ENCODE peak calls at places on chromosomes 5 and 9, in eight cellular contexts. S, E, K, Z, C, B, U and D are unnamed samples.
A peak's percentile ranks its signal among the peaks of the same experiment; 100 is the strongest.

GRCh38 chr9:127509955-127510299 is 58.6 kb downstream of the LRSAM1 start:
- DNase-seq in K (no peak), E (no peak), Z (no peak), C (no peak), U (peak; percentile 79), S (no peak), B (no peak), D (no peak)

GRCh38 chr9:93672622-93673270 is 96.4 kb downstream of the PHF2 start:
- DNase-seq in Z (no peak), U (no peak), E (no peak), K (no peak), C (no peak), B (peak; percentile 14), S (peak; percentile 8), D (no peak)

GRCh38 chr9:4541848-4542247 is 51.6 kb downstream of the SLC1A1 start:
- DNase-seq in S (no peak), K (no peak), U (no peak), B (no peak), Z (no peak), C (no peak), E (no peak), D (no peak)

GRCh38 chr5:143445726-143446125 is 42.2 kb upstream of the NR3C1 start:
- DNase-seq in U (no peak), S (no peak), Z (no peak), B (no peak), C (no peak), K (no peak), E (no peak), D (no peak)

GRCh38 chr5:138491284-138491648 is 26.0 kb downstream of the EGR1 start:
- DNase-seq in Z (no peak), S (no peak), K (no peak), E (no peak), C (no peak), U (no peak), B (no peak), D (no peak)

GRCh38 chr5:175715627-175716522 is 58.0 kb downstream of the HRH2 start:
- DNase-seq in K (no peak), E (peak; percentile 28), S (no peak), B (no peak), Z (no peak), C (no peak), U (no peak), D (peak; percentile 19)

GRCh38 chr5:144742376-144742775 is 571.7 kb downstream of the KCTD16 start:
- DNase-seq in B (no peak), E (no peak), C (no peak), U (no peak), Z (no peak), S (no peak), K (no peak), D (no peak)

GRCh38 chr5:95644351-95645042 is 2.1 kb upstream of the RFESD start:
- DNase-seq in E (no peak), S (no peak), K (peak; percentile 51), B (peak; percentile 64), U (no peak), C (peak; percentile 72), Z (no peak), D (peak; percentile 80)

GRCh38 chr9:68538200-68538599 is 2.5 kb downstream of the TMEM252 start:
- DNase-seq in B (no peak), K (no peak), Z (no peak), U (no peak), E (no peak), S (no peak), C (no peak), D (peak; percentile 85)

GRCh38 chr5:89301572-89302025 is 418.6 kb upstream of the MEF2C start:
- DNase-seq in S (no peak), C (no peak), Z (no peak), B (no peak), E (no peak), U (no peak), K (no peak), D (no peak)

GRCh38 chr9:135605238-135605781 is 34.0 kb downstream of the GLT6D1 start:
- DNase-seq in Z (no peak), K (no peak), U (peak; percentile 60), E (peak; percentile 72), C (no peak), S (no peak), B (peak; percentile 24), D (peak; percentile 42)

GRCh38 chr5:154356256-154356655 is 89.5 kb upstream of the SAP30L start:
- DNase-seq in U (no peak), B (no peak), E (no peak), K (no peak), S (no peak), Z (no peak), C (no peak), D (peak; percentile 40)

GRCh38 chr9:18743421-18743820 is 269.5 kb downstream of the ADAMTSL1 start:
- DNase-seq in B (peak; percentile 50), Z (no peak), C (no peak), E (no peak), S (no peak), K (no peak), U (no peak), D (no peak)

GRCh38 chr5:54347221-54347865 is 37.0 kb upstream of the ARL15 start:
- DNase-seq in C (no peak), Z (no peak), B (no peak), E (no peak), S (no peak), K (no peak), U (no peak), D (no peak)

GRCh38 chr5:87029951-87030350 is 237.7 kb upstream of the RASA1 start:
- DNase-seq in Z (no peak), U (no peak), K (no peak), C (no peak), S (no peak), E (peak; percentile 41), B (no peak), D (no peak)

GRCh38 chr5:38524006-38524405 is 32.4 kb downstream of the LIFR start:
- DNase-seq in U (no peak), Z (no peak), K (no peak), S (no peak), C (no peak), E (no peak), B (no peak), D (no peak)

GRCh38 chr9:23081377-23081776 is 634.8 kb downstream of the DMRTA1 start:
- DNase-seq in U (no peak), E (no peak), B (no peak), S (no peak), K (no peak), Z (no peak), C (no peak), D (no peak)

GRCh38 chr5:168658394-168658793 is 79.2 kb upstream of the PANK3 start:
- DNase-seq in Z (no peak), E (no peak), U (no peak), C (no peak), K (no peak), S (no peak), B (no peak), D (no peak)

GRCh38 chr5:168659286-168659847 is 80.2 kb upstream of the PANK3 start:
- DNase-seq in Z (no peak), K (no peak), S (no peak), B (no peak), C (no peak), U (no peak), E (no peak), D (no peak)

GRCh38 chr5:168654225-168654624 is 75.1 kb upstream of the PANK3 start:
- DNase-seq in U (peak; percentile 47), Z (no peak), C (no peak), K (no peak), E (no peak), S (peak; percentile 34), B (no peak), D (no peak)

GRCh38 chr5:168655316-168655715 is 76.1 kb upstream of the PANK3 start:
- DNase-seq in Z (no peak), U (no peak), B (no peak), C (no peak), E (no peak), S (no peak), K (no peak), D (no peak)

DNA sequence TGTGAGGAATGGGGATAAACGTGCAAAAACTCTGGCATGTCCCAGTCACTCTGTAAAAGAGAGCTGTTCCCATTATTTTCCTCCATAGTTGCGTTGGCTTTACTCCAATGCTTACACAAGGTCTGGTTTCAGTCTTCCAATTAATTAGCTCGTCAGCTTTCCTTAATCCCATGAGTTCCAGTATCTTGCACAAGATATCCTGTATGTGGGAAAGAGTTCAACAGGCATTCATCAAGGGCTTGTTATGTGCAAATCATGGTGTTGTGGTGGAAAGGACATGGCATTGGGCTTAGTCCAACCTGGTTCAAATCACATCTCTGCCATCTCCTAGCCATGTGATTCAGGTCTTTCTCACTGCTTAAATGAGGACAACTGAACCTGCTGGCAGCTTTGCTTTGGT is 77.5 kb upstream of the PANK3 start:
- DNase-seq in B (no peak), Z (no peak), S (peak; percentile 30), E (no peak), K (no peak), U (no peak), C (no peak), D (no peak)
- TF ChIP-seq POLR2A in B (no peak), Z (no peak), S (no peak), E (no peak), K (no peak), U (no peak), C (no peak), D (no peak)

DNA sequence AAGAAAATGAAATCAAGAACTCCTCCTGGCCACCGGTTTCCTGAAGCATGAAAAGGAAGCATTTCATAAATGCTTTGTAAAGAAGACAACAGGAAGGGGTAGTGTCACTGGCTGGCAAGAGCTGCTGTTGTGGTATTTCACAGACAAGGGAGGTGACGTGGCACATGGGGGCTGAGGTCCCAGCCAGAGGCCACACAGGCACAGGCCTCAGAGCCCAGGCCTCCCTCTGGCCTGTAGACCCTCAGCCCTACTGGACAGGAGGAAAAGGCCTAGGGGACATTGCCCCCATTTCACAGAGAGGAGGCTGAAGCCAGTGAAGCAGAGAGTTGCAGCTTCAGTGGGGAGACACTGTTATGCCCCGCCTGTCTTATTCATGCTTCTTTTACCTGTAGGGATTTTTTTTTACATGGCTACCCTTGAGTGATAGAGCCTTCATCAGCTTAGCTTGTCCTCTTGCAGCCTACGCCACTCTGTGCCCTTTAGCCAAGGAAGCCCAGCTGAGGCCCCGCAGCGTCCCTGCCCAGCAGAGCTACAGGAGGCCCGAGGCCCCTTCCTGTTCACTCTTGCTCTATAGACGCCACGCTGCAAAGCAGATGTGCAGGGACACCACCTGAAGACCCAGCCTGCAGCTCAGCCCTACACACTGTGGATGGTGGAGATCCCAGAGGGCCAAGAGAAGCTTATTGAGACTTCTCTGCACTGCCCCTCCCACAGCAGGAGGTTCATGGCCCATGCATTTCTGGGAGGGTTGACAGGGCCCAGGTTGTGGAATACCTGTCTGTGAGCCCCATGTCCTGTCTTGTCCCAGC is 33.8 kb downstream of the IRF1 start:
- DNase-seq in E (peak; percentile 95), U (peak; percentile 41), K (no peak), Z (no peak), C (no peak), S (peak; percentile 76), B (peak; percentile 62), D (no peak)
- TF ChIP-seq POLR2AphosphoS5 in E (peak; percentile 94), U (peak; percentile 83), K (no peak), Z (peak; percentile 44), C (no peak), S (no peak), B (peak; percentile 41), D (no peak)

GRCh38 chr9:109251080-109251775 is 69.6 kb downstream of the EPB41L4B start:
- DNase-seq in Z (no peak), S (no peak), B (peak; percentile 82), U (no peak), C (no peak), K (peak; percentile 20), E (no peak), D (no peak)
- TF ChIP-seq POLR2A in Z (no peak), S (no peak), B (no peak), U (no peak), C (no peak), K (no peak), E (no peak), D (no peak)

GRCh38 chr5:134136771-134137170 is 22.3 kb downstream of the TCF7 start:
- DNase-seq in K (no peak), B (peak; percentile 15), U (no peak), Z (no peak), C (no peak), E (peak; percentile 43), S (no peak), D (peak; percentile 56)
- TF ChIP-seq POLR2AphosphoS5 in K (no peak), B (no peak), U (no peak), Z (no peak), C (no peak), E (no peak), S (no peak), D (no peak)